ENCODE peak calls at places on chromosomes 6 and 20, in five cellular contexts. D is activated B cell treated with CpG ODN at 0.5 μM for 24 hours, I is astrocyte, A is nephron progenitor cell, P is heart left ventricle. W is an unnamed sample.

GRCh38 chr6:106056738-106057390 is 29.3 kb upstream of the PRDM1 start:
- DNase-seq in P (no peak), I (no peak), D (no peak), A (no peak), W (no peak)

GRCh38 chr6:13710552-13711383 is 867 bp downstream of the RANBP9 start:
- DNase-seq in I (no peak), A (peak; percentile 76), P (peak; percentile 47), D (peak; percentile 50), W (peak; percentile 45)

GRCh38 chr20:57480444-57481152 is 44.3 kb downstream of the CTCFL start:
- DNase-seq in D (peak; percentile 64), A (no peak), P (no peak), I (no peak), W (no peak)

GRCh38 chr6:137044366-137045220 is at the start of gene IL20RA:
- DNase-seq in P (peak; percentile 27), I (no peak), D (peak; percentile 32), A (peak; percentile 59), W (peak; percentile 52)

GRCh38 chr6:156718647-156719394 is 58.4 kb upstream of the ARID1B start:
- DNase-seq in I (peak; percentile 77), A (no peak), D (no peak), P (no peak), W (no peak)

GRCh38 chr20:13684566-13685222 is 46.0 kb upstream of the TASP1 start:
- DNase-seq in A (no peak), D (peak; percentile 16), I (no peak), P (no peak), W (no peak)

GRCh38 chr6:56169366-56169765 is 78.0 kb downstream of the COL21A1 start:
- DNase-seq in D (no peak), I (no peak), P (no peak), A (no peak), W (no peak)

GRCh38 chr6:15066433-15067337 is 179.2 kb upstream of the JARID2 start:
- DNase-seq in A (no peak), D (no peak), P (peak; percentile 58), I (peak; percentile 89), W (no peak)

GRCh38 chr6:22437665-22438064 is 131.7 kb upstream of the HDGFL1 start:
- DNase-seq in A (no peak), D (no peak), I (no peak), P (no peak), W (no peak)

GRCh38 chr6:139753198-139753861 is 378.9 kb upstream of the CITED2 start:
- DNase-seq in A (no peak), I (peak; percentile 91), D (no peak), P (no peak), W (no peak)

GRCh38 chr6:166597711-166598440 is 11.4 kb upstream of the RAMACL start:
- DNase-seq in P (no peak), D (no peak), I (no peak), A (no peak), W (no peak)

GRCh38 chr6:166587631-166588413 is 1.3 kb upstream of the RAMACL start:
- DNase-seq in I (no peak), A (no peak), P (no peak), D (peak; percentile 28), W (no peak)

GRCh38 chr6:7587631-7588100 is 2.3 kb upstream of the SNRNP48 start:
- DNase-seq in D (no peak), I (peak; percentile 34), P (no peak), A (no peak), W (no peak)

GRCh38 chr6:41799517-41799916 is 12.0 kb downstream of the TOMM6 start:
- DNase-seq in I (no peak), A (no peak), D (no peak), P (no peak), W (no peak)

GRCh38 chr6:1987640-1988039 is 257.8 kb downstream of the GMDS start:
- DNase-seq in P (no peak), A (no peak), I (peak; percentile 66), D (no peak), W (no peak)

GRCh38 chr6:5333653-5334052 is 72.3 kb downstream of the FARS2 start:
- DNase-seq in P (no peak), I (peak; percentile 60), A (no peak), D (no peak), W (no peak)

GRCh38 chr6:142612956-142613355 is 311.1 kb downstream of the ADGRG6 start:
- DNase-seq in I (no peak), A (no peak), D (no peak), P (no peak), W (no peak)

GRCh38 chr6:167849846-167850459 is 23.2 kb downstream of the AFDN start:
- DNase-seq in A (no peak), D (no peak), I (peak; percentile 24), P (no peak), W (no peak)

GRCh38 chr6:135428078-135428477 is 69.5 kb downstream of the AHI1 start:
- DNase-seq in A (no peak), P (no peak), I (no peak), D (no peak), W (no peak)

GRCh38 chr6:98335594-98335993 is 498.8 kb upstream of the POU3F2 start:
- DNase-seq in P (no peak), D (no peak), I (no peak), A (no peak), W (no peak)

GRCh38 chr6:157625764-157626163 is 197.3 kb upstream of the SNX9 start:
- DNase-seq in P (no peak), D (no peak), I (no peak), A (no peak), W (no peak)

GRCh38 chr20:50220894-50221266 is 30.2 kb downstream of the CEBPB start:
- DNase-seq in D (no peak), P (no peak), A (no peak), I (no peak), W (no peak)

GRCh38 chr6:40163924-40164323 is 229.7 kb upstream of the MOCS1 start:
- DNase-seq in D (no peak), A (no peak), P (no peak), I (no peak), W (no peak)

GRCh38 chr6:46626228-46626909 is 26.2 kb downstream of the CYP39A1 start:
- DNase-seq in A (no peak), D (no peak), P (no peak), I (no peak), W (no peak)

DNA sequence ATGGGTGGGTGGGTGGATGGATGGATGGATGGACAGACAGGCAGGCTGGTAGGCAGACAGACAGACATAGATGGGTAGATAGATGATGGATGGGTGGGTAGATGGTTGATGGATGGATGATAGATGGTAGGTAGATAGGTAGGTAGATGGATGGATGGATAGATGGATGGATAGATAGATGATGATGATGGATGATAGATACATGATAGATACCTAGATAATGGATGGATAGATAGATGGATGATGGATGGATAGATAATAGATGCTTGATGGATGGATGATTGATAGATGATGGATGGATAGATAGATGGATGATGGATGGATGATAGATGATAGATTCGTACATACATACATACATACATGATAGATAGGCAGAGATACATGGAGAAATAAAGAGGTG is 368.1 kb downstream of the CDH4 start:
- DNase-seq in D (no peak), P (no peak), A (no peak), I (no peak), W (no peak)
- TF ChIP-seq CTCF in D (no peak), P (no peak), A (no peak), I (no peak), W (no peak)

GRCh38 chr6:146153040-146153758 is 124.3 kb downstream of the GRM1 start:
- DNase-seq in A (no peak), P (no peak), I (no peak), D (no peak), W (no peak)
- TF ChIP-seq CTCF in A (no peak), P (no peak), I (no peak), D (no peak), W (no peak)

DNA sequence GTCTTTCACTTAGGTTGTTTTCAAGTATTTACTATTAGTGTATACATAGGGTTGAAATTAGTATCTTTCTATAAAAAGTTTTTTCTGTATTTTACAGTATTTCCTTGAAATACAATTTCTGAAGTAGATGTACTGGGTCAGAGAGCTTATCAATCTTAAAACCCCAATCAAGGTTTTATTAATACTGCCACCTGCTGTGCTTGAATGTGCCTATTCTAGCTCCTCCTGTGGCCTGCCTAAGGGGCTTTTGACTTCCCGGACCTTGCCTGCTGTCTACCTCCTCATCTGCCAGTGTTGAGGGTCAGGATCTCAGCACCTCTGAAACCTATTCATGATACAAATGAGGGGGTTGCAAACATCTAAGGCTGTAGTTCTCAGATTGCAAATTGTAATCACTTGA is 9.2 kb downstream of the PACRG start:
- DNase-seq in A (no peak), P (no peak), I (no peak), D (no peak), W (no peak)
- TF ChIP-seq CTCF in A (no peak), P (peak; percentile 57), I (no peak), D (no peak), W (no peak)

GRCh38 chr20:16732506-16733152 is 2.8 kb downstream of the SNRPB2 start:
- DNase-seq in P (no peak), A (no peak), I (no peak), D (no peak), W (no peak)

GRCh38 chr20:16729080-16729479 is 746 bp upstream of the SNRPB2 start:
- DNase-seq in I (no peak), P (no peak), D (no peak), A (no peak), W (no peak)

GRCh38 chr20:16729565-16730460 is at the start of gene SNRPB2:
- DNase-seq in A (peak; percentile 86), I (peak; percentile 94), D (peak; percentile 76), P (peak; percentile 94), W (peak; percentile 75)
- TF ChIP-seq CTCF in A (no peak), I (no peak), D (no peak), P (peak; percentile 6), W (peak; percentile 22)

GRCh38 chr6:24430086-24430485 is 27.4 kb downstream of the MRS2 start:
- DNase-seq in I (no peak), A (no peak), P (no peak), D (no peak), W (no peak)

GRCh38 chr6:24426729-24427446 is 24.2 kb downstream of the MRS2 start:
- DNase-seq in P (no peak), I (no peak), A (no peak), D (no peak), W (no peak)

GRCh38 chr6:24428615-24429014 is 25.9 kb downstream of the MRS2 start:
- DNase-seq in I (peak; percentile 36), P (no peak), D (no peak), A (no peak), W (no peak)

GRCh38 chr6:24432611-24433010 is 29.9 kb downstream of the MRS2 start:
- DNase-seq in D (no peak), A (no peak), P (no peak), I (no peak), W (no peak)

DNA sequence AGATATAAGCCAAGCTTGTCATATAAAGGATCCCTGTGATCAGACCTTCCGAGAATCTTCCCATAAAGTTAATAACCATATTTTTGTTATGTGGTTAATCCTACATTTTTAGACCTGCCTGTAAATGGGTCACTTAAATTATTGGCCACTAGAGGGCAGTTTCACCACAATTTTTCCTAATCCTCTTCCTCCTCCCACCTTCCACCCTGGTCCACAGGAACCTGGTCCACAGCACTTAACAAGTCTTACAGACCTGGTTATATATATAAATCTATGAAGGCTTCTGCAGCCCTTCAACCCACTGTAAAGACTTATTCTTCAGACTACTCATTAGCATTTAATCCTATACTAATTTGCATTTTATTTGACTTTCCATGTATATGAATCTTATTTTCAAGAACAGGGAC is 28.3 kb downstream of the MRS2 start:
- DNase-seq in P (no peak), A (no peak), I (peak; percentile 25), D (no peak), W (no peak)
- TF ChIP-seq CTCF in P (peak; percentile 73), A (peak; percentile 59), I (peak; percentile 72), D (peak; percentile 52), W (peak; percentile 66)

W was measured in progenitor cell of endocrine pancreas.